ENCODE peak calls at places on chromosomes 11 and 22, in ten cellular contexts. U, Z, L, X, H, A, S, M, B and T are unnamed samples.
A peak's percentile ranks its signal among the peaks of the same experiment; 100 is the strongest.

GRCh38 chr22:40603088-40603605 is 33.4 kb downstream of the MRTFA start:
- DNase-seq in H (peak; percentile 87), Z (peak; percentile 36), L (peak; percentile 85), M (no peak), A (no peak), S (no peak), X (no peak), U (peak; percentile 50), B (no peak), T (peak; percentile 69)

GRCh38 chr22:38739300-38740055 is 16.3 kb downstream of the SUN2 start:
- DNase-seq in L (no peak), U (no peak), H (no peak), S (no peak), B (no peak), M (no peak), Z (no peak), A (no peak), X (no peak), T (peak; percentile 70)

GRCh38 chr11:94550513-94550912 is 6.8 kb downstream of the FUT4 start:
- DNase-seq in S (no peak), U (no peak), A (no peak), L (no peak), X (no peak), M (no peak), Z (no peak), H (no peak), B (no peak), T (no peak)

GRCh38 chr11:68312780-68313573 is 586 bp downstream of the LRP5 start:
- DNase-seq in H (peak; percentile 27), M (peak; percentile 39), A (peak; percentile 56), S (no peak), X (peak; percentile 47), B (no peak), Z (no peak), L (peak; percentile 57), U (peak; percentile 10), T (peak; percentile 94)

GRCh38 chr22:40345801-40346177 is 511 bp upstream of the ADSL start:
- DNase-seq in M (peak; percentile 55), U (peak; percentile 19), H (peak; percentile 49), A (peak; percentile 53), Z (peak; percentile 67), B (no peak), X (no peak), L (peak; percentile 73), S (peak; percentile 69), T (no peak)

GRCh38 chr22:41687901-41688364 is 734 bp downstream of the SNU13 start:
- DNase-seq in A (peak; percentile 54), S (peak; percentile 52), X (peak; percentile 63), M (peak; percentile 35), Z (peak; percentile 32), H (peak; percentile 22), U (peak; percentile 6), L (peak; percentile 62), B (no peak), T (peak; percentile 69)

GRCh38 chr11:14378171-14378570 is 19.2 kb upstream of the RRAS2 start:
- DNase-seq in S (no peak), B (no peak), M (no peak), X (no peak), Z (no peak), L (no peak), U (peak; percentile 22), H (no peak), A (no peak), T (peak; percentile 38)

GRCh38 chr22:39016592-39016991 is 2.5 kb downstream of the APOBEC3C start:
- DNase-seq in Z (no peak), B (no peak), H (no peak), A (no peak), U (no peak), X (no peak), L (no peak), S (no peak), M (no peak), T (peak; percentile 41)

GRCh38 chr22:27621671-27622070 is 179.9 kb downstream of the MN1 start:
- DNase-seq in B (no peak), Z (no peak), L (no peak), A (no peak), U (no peak), S (no peak), X (no peak), M (no peak), H (peak; percentile 8), T (no peak)

GRCh38 chr11:60946601-60947265 is 5.2 kb downstream of the SLC15A3 start:
- DNase-seq in X (no peak), L (no peak), H (no peak), M (no peak), B (no peak), S (no peak), A (no peak), Z (peak; percentile 67), U (no peak), T (no peak)

GRCh38 chr11:1517117-1518005 is 30.8 kb upstream of the MOB2 start:
- DNase-seq in L (no peak), S (no peak), Z (no peak), U (no peak), B (no peak), X (no peak), A (no peak), H (no peak), M (no peak), T (peak; percentile 58)
- H3K79me2 ChIP-seq in L (peaks cover 92% of the 10 kb centered on the region), S (peaks cover 6% of the 10 kb centered on the region), Z (no peaks in the 10 kb centered on the region), U (peaks cover 47% of the 10 kb centered on the region), B (peaks cover 79% of the 10 kb centered on the region), X (peaks cover 32% of the 10 kb centered on the region), A (peaks cover 8% of the 10 kb centered on the region), H (peaks cover 9% of the 10 kb centered on the region), M (peaks cover 29% of the 10 kb centered on the region), T (peaks cover 74% of the 10 kb centered on the region)

GRCh38 chr11:95835768-95836488 is 45.6 kb downstream of the CEP57 start:
- DNase-seq in M (peak; percentile 80), U (peak; percentile 94), X (peak; percentile 87), A (peak; percentile 88), Z (peak; percentile 92), B (peak; percentile 23), S (peak; percentile 51), H (peak; percentile 93), L (peak; percentile 94), T (peak; percentile 66)
- H3K27ac ChIP-seq in M (no peak overlapping the region), U (no peak overlapping the region), X (peak overlapping the region; percentile 53), A (no peak overlapping the region), Z (no peak overlapping the region), B (peak overlapping the region; percentile 11), S (no peak overlapping the region), H (peak overlapping the region; percentile 19), L (peak overlapping the region; percentile 49), T (peak overlapping the region; percentile 52)

GRCh38 chr11:71283960-71284359 is 31.6 kb upstream of the SHANK2 start:
- DNase-seq in Z (peak; percentile 93), A (no peak), B (no peak), M (no peak), X (no peak), U (peak; percentile 95), S (no peak), L (no peak), H (no peak), T (peak; percentile 37)

GRCh38 chr11:71284525-71285092 is 32.2 kb upstream of the SHANK2 start:
- DNase-seq in A (no peak), B (no peak), S (no peak), M (peak; percentile 7), H (no peak), X (no peak), Z (peak; percentile 30), L (no peak), U (peak; percentile 55), T (no peak)

GRCh38 chr11:71282581-71283351 is 30.4 kb upstream of the SHANK2 start:
- DNase-seq in U (peak; percentile 51), L (no peak), X (no peak), B (no peak), M (no peak), A (peak; percentile 44), S (no peak), H (no peak), Z (peak; percentile 50), T (peak; percentile 3)

GRCh38 chr11:71286701-71287643 is 34.6 kb upstream of the SHANK2 start:
- DNase-seq in U (peak; percentile 57), X (no peak), H (peak; percentile 98), S (no peak), B (peak; percentile 50), A (no peak), M (no peak), Z (peak; percentile 58), L (peak; percentile 98), T (peak; percentile 92)

DNA sequence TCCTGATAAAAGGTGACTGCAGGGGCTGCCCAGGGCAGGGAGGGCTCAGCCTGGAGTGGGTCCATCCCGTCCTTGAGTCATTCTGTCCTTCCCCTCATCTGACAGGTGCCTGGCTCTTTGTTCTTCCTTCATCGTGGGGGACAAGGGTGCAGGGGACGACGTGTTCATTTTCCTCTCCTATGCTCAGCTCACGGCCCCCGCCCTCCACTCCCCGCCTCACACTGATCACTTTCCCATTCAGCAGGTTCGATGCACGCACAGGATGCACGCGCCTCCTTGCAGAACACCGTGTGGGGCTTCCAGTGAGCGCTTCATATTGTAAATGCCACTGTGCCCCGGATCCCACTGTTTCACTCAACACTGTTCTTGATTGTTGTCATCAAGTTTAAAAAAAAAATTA is 32.7 kb upstream of the SHANK2 start:
- DNase-seq in B (no peak), X (no peak), L (no peak), M (no peak), U (no peak), A (no peak), H (no peak), S (no peak), Z (no peak), T (no peak)
- H3K79me2 ChIP-seq in B (no peaks in the 10 kb centered on the region), X (no peaks in the 10 kb centered on the region), L (no peaks in the 10 kb centered on the region), M (no peaks in the 10 kb centered on the region), U (no peaks in the 10 kb centered on the region), A (no peaks in the 10 kb centered on the region), H (no peaks in the 10 kb centered on the region), S (no peaks in the 10 kb centered on the region), Z (no peaks in the 10 kb centered on the region), T (no peaks in the 10 kb centered on the region)

GRCh38 chr11:78560066-78560597 is 14.5 kb downstream of the NARS2 start:
- DNase-seq in L (no peak), Z (no peak), U (no peak), B (no peak), X (no peak), A (no peak), M (no peak), H (no peak), S (no peak), T (no peak)

GRCh38 chr11:78564037-78564888 is 10.4 kb downstream of the NARS2 start:
- DNase-seq in M (peak; percentile 73), S (peak; percentile 73), L (peak; percentile 73), A (peak; percentile 72), U (peak; percentile 91), H (peak; percentile 55), Z (peak; percentile 91), X (peak; percentile 84), B (no peak), T (peak; percentile 80)

GRCh38 chr11:78560826-78561484 is 13.7 kb downstream of the NARS2 start:
- DNase-seq in M (no peak), L (peak; percentile 12), H (peak; percentile 16), X (no peak), U (peak; percentile 39), S (no peak), Z (no peak), A (no peak), B (no peak), T (peak; percentile 30)

GRCh38 chr11:78564889-78565467 is 9.7 kb downstream of the NARS2 start:
- DNase-seq in S (no peak), Z (no peak), B (no peak), H (no peak), A (no peak), L (peak; percentile 10), U (peak; percentile 24), X (no peak), M (no peak), T (no peak)

GRCh38 chr11:78562398-78562797 is 12.3 kb downstream of the NARS2 start:
- DNase-seq in X (no peak), A (peak; percentile 11), S (no peak), U (peak; percentile 72), Z (peak; percentile 86), B (no peak), L (peak; percentile 77), M (no peak), H (peak; percentile 79), T (peak; percentile 65)
- H3K27ac ChIP-seq in X (peak overlapping the region; percentile 60), A (peak overlapping the region; percentile 6), S (no peak overlapping the region), U (peak overlapping the region; percentile 53), Z (peak overlapping the region; percentile 75), B (peak overlapping the region; percentile 37), L (peak overlapping the region; percentile 65), M (no peak overlapping the region), H (peak overlapping the region; percentile 79), T (peak overlapping the region; percentile 89)